ENCODE peak calls at places on chromosomes 6 and 20, in nine cellular contexts. L, V, Y, E, Q, S, H, R and U are unnamed samples.

GRCh38 chr6:104575536-104575935 is 284.2 kb downstream of the HACE1 start:
- DNase-seq in L (no peak), E (no peak), Y (no peak), S (no peak), Q (no peak), H (no peak), V (no peak), R (no peak), U (no peak)

GRCh38 chr6:79947191-79948173 is at the start of gene ELOVL4:
- DNase-seq in E (peak), S (peak), L (peak), Q (peak), H (peak), R (peak), Y (peak), V (peak), U (no peak)

GRCh38 chr6:87214831-87215230 is 59.5 kb downstream of the ZNF292 start:
- DNase-seq in L (no peak), H (no peak), V (no peak), R (no peak), E (no peak), S (no peak), Y (no peak), Q (no peak), U (no peak)

GRCh38 chr20:38864662-38865061 is 59.2 kb downstream of the PPP1R16B start:
- DNase-seq in Q (no peak), S (no peak), E (no peak), H (no peak), Y (no peak), V (no peak), L (no peak), R (no peak), U (no peak)

GRCh38 chr6:90351696-90352095 is 55.1 kb upstream of the BACH2 start:
- DNase-seq in L (no peak), E (no peak), H (no peak), Q (peak), R (no peak), S (no peak), Y (no peak), V (no peak), U (no peak)

GRCh38 chr20:46159101-46159897 is 41.2 kb downstream of the CD40 start:
- DNase-seq in Y (no peak), E (no peak), R (no peak), V (no peak), Q (no peak), H (no peak), S (no peak), L (no peak), U (no peak)

GRCh38 chr6:117555882-117556498 is 46.3 kb downstream of the GOPC start:
- DNase-seq in V (no peak), S (peak), L (peak), E (peak), Q (peak), Y (no peak), H (peak), R (peak), U (peak)

GRCh38 chr6:56849876-56850275 is 105.0 kb upstream of the BEND6 start:
- DNase-seq in E (peak), V (no peak), S (no peak), Q (peak), R (peak), H (no peak), L (no peak), Y (peak), U (no peak)

GRCh38 chr20:13221673-13222318 is 722 bp downstream of the ISM1 start:
- DNase-seq in E (peak), Y (peak), L (peak), R (peak), S (peak), H (peak), Q (peak), V (peak), U (no peak)

GRCh38 chr20:3407426-3408250 is at the start of gene DNAAF9:
- DNase-seq in L (peak), R (peak), S (peak), V (peak), Q (peak), H (peak), E (peak), Y (peak), U (peak)
- TF ChIP-seq CTCF in L (peak), R (peak), S (peak), V (peak), Q (peak), H (no peak), E (peak), Y (peak), U (peak)

GRCh38 chr20:57256908-57257307 is 9.5 kb downstream of the BMP7 start:
- DNase-seq in S (no peak), E (no peak), V (no peak), Y (no peak), Q (no peak), R (no peak), L (no peak), H (no peak), U (no peak)
- TF ChIP-seq CTCF in S (no peak), E (no peak), V (no peak), Y (no peak), Q (no peak), R (no peak), L (no peak), H (no peak), U (no peak)

GRCh38 chr6:34984416-34984815 is 95.4 kb downstream of the ANKS1A start:
- DNase-seq in Q (no peak), V (no peak), E (no peak), H (no peak), L (no peak), R (no peak), S (no peak), Y (no peak), U (no peak)

GRCh38 chr6:34981951-34982350 is 92.9 kb downstream of the ANKS1A start:
- DNase-seq in E (no peak), H (no peak), S (no peak), Q (peak), L (no peak), R (no peak), Y (peak), V (no peak), U (no peak)

GRCh38 chr6:34985236-34985635 is 96.2 kb downstream of the ANKS1A start:
- DNase-seq in Y (no peak), L (no peak), E (no peak), Q (no peak), R (no peak), H (no peak), V (no peak), S (no peak), U (no peak)

GRCh38 chr6:34979994-34980393 is 90.9 kb downstream of the ANKS1A start:
- DNase-seq in E (no peak), Q (no peak), Y (no peak), L (no peak), H (no peak), R (no peak), V (no peak), S (no peak), U (no peak)

GRCh38 chr6:34982424-34982852 is 93.4 kb downstream of the ANKS1A start:
- DNase-seq in Q (peak), L (no peak), E (no peak), H (peak), R (no peak), S (no peak), V (no peak), Y (peak), U (no peak)
- TF ChIP-seq CTCF in Q (peak), L (no peak), E (peak), H (no peak), R (no peak), S (peak), V (no peak), Y (peak), U (no peak)

GRCh38 chr6:130761286-130761685 is 65.9 kb upstream of the SMLR1 start:
- DNase-seq in S (no peak), H (no peak), R (no peak), Q (no peak), Y (no peak), E (no peak), L (no peak), V (no peak), U (no peak)

GRCh38 chr6:130758818-130759217 is 68.4 kb upstream of the SMLR1 start:
- DNase-seq in Q (no peak), R (no peak), E (no peak), S (no peak), Y (no peak), L (no peak), V (no peak), H (no peak), U (no peak)

GRCh38 chr6:130756836-130757235 is 70.4 kb upstream of the SMLR1 start:
- DNase-seq in E (no peak), H (no peak), V (no peak), Y (no peak), S (no peak), R (no peak), L (no peak), Q (no peak), U (no peak)

GRCh38 chr6:130755368-130756034 is 71.7 kb upstream of the SMLR1 start:
- DNase-seq in E (no peak), S (no peak), R (no peak), Q (no peak), Y (no peak), V (no peak), L (no peak), H (no peak), U (no peak)

DNA sequence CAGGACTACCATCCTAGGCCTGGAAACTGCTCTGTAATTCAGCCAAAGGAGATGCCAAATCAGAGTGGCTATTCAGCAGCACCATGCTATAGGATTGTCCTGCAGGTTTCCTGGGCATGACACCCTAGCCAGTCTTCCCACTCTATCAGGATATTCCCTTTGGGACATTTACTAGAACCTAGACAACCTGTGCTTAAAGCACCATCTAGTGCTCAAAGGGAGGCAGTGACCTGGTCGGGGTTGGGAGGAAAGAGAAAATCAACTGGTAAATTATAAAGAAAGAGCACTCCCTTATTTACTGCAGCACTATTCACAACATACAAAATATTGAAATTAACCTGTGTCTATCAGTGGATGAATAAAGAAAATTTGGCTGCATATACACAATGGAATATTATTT is 67.2 kb upstream of the SMLR1 start:
- DNase-seq in Q (peak), S (no peak), E (peak), L (no peak), Y (peak), H (peak), R (peak), V (no peak), U (no peak)
- TF ChIP-seq CTCF in Q (peak), S (no peak), E (peak), L (peak), Y (peak), H (peak), R (peak), V (peak), U (no peak)

GRCh38 chr20:50744143-50744792 is 12.9 kb downstream of the PARD6B start:
- DNase-seq in Y (peak), L (peak), E (peak), H (peak), Q (peak), V (no peak), S (peak), R (no peak), U (no peak)
- TF ChIP-seq CTCF in Y (peak), L (peak), E (peak), H (no peak), Q (peak), V (peak), S (peak), R (no peak), U (no peak)

GRCh38 chr6:158630944-158631616 is 13.5 kb downstream of the DYNLT1 start:
- DNase-seq in Q (peak), Y (no peak), V (peak), S (no peak), H (no peak), E (peak), R (no peak), L (peak), U (no peak)
- TF ChIP-seq CTCF in Q (peak), Y (no peak), V (no peak), S (no peak), H (no peak), E (no peak), R (no peak), L (no peak), U (no peak)

DNA sequence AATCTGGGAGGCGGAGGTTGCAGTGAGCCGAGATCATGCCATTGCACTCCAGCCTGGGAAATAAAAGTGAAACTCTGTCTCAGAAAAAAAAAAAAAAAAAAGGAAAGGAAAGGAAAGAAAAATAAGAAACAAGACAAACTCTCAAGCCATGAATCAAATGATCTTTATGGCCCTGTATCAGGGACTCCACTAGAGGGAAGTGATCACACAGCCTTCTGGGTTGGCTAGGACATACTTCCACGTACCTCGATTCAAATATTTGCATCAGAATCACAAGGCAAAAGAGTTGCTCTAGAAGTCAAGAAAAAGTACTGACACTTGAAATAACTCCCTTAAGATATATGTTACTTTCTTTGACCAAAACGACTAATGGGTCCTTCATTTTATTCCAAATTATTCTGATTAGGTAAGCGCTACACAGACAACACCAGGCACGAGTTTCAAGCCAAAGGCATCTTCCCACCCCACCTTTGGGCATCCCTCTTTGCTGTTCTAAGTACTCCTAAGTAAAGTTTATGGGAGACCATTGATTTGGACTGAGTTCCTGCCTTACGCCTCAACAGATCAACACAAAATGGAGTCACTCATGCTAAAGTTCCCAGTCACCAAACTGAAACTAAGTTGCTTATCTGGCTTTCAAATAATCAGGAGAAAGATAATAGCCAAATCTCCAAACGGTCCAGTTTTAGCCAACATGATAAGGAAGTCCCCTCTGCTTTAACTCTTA is 77.5 kb upstream of the NT5E start:
- DNase-seq in L (no peak), Y (no peak), E (no peak), S (no peak), Q (peak), R (no peak), H (no peak), V (no peak), U (no peak)
- TF ChIP-seq CTCF in L (no peak), Y (peak), E (no peak), S (no peak), Q (no peak), R (no peak), H (no peak), V (peak), U (no peak)

DNA sequence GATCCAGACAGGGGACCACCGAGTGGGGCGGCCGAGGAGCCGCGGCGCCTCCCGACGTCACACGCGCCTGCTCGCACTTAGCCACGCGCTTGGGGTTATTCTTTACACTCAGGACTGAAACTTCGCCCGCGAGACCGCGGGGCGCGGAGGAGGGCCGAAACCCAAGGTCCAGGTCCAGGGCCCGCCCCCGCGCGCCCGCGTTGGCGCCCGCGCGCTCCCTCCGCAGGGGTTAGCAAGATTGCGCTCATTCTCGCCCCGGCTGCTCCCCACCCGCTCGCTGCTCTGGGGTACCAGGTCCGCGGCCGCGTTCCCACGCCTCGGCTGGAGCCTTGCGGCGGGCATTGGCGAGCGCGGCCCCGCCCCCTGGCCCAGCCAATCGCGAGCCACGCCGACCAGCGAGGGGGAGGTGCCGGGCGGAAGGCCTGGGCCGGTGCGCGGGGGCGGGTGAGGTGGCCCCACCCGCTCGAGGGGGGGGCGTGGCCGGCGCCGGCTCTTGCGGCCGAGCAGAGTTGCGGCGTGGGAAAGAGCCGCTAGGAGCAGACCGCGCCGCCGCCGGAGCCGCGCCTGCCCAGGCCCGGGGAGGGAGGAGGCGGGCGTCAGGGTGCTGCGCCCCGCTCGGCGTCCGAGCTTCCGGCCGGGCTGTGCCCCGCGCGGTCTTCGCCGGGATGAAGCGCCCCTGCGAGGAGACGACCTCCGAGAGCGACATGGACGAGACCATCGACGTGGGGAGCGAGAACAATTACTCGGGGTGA is at the start of gene HEY2:
- DNase-seq in V (peak), Y (peak), Q (peak), L (peak), E (peak), H (peak), S (peak), R (peak), U (peak)
- TF ChIP-seq CTCF in V (no peak), Y (peak), Q (no peak), L (peak), E (no peak), H (no peak), S (no peak), R (no peak), U (no peak)